ENCODE peak calls at places on chromosomes 12 and 14, in seven cellular contexts. Q is right atrium auricular region; V is T-helper 17 cell; C is T follicular helper cell; Z is activated naive CD4-positive, alpha-beta T cell; W is activated CD4-positive, CD25-positive, alpha-beta regulatory T cell treated with anti-CD3 and anti-CD28 coated beads, Interleukin-2, amount 50 U/mL, for 16 hours; L is coronary artery. F is an unnamed sample.

GRCh38 chr12:95653761-95654546 is 102.7 kb upstream of the USP44 start:
- DNase-seq in C (no peak), Z (no peak), L (no peak), V (no peak), Q (no peak), W (no peak), F (no peak)

GRCh38 chr12:17992002-17992656 is 97.9 kb downstream of the RERGL start:
- DNase-seq in W (no peak), L (no peak), V (no peak), C (no peak), Z (no peak), Q (no peak), F (peak)

GRCh38 chr12:71558445-71558844 is 105.2 kb downstream of the ZFC3H1 start:
- DNase-seq in Q (no peak), C (no peak), V (no peak), L (no peak), W (no peak), Z (no peak), F (no peak)

GRCh38 chr12:6020930-6021329 is 75.9 kb upstream of the ANO2 start:
- DNase-seq in W (no peak), Z (no peak), Q (no peak), V (no peak), L (no peak), C (no peak), F (peak)

GRCh38 chr14:57066887-57067513 is 201.7 kb downstream of the EXOC5 start:
- DNase-seq in Q (no peak), V (no peak), W (no peak), C (no peak), L (no peak), Z (no peak), F (peak)

GRCh38 chr14:67837011-67837624 is 17.5 kb downstream of the RAD51B start:
- DNase-seq in L (no peak), C (peak), W (peak), V (peak), Z (no peak), Q (no peak), F (peak)

GRCh38 chr14:101187017-101187815 is 283.7 kb upstream of the RTL1 start:
- DNase-seq in V (no peak), Q (peak), C (no peak), W (no peak), Z (no peak), L (no peak), F (no peak)

GRCh38 chr14:65940056-65940735 is 527.7 kb downstream of the FUT8 start:
- DNase-seq in W (no peak), Z (no peak), C (no peak), V (no peak), L (no peak), Q (no peak), F (peak)

GRCh38 chr14:21241218-21241819 is 27.9 kb downstream of the HNRNPC start:
- DNase-seq in L (no peak), C (no peak), W (no peak), Z (no peak), V (no peak), Q (no peak), F (peak)

GRCh38 chr12:79522237-79522636 is 168.5 kb downstream of the PAWR start:
- DNase-seq in W (no peak), Q (no peak), C (no peak), Z (no peak), V (no peak), L (no peak), F (no peak)

GRCh38 chr14:74608959-74609611 is 3.0 kb downstream of the LTBP2 start:
- DNase-seq in L (no peak), Z (peak), Q (peak), C (peak), W (peak), V (peak), F (peak)

GRCh38 chr14:75280831-75281690 is 2.4 kb downstream of the FOS start:
- DNase-seq in Q (peak), L (no peak), V (peak), W (no peak), Z (peak), C (peak), F (peak)

GRCh38 chr14:92724516-92725340 is 23.7 kb downstream of the LGMN start:
- DNase-seq in W (no peak), C (no peak), Z (no peak), V (no peak), L (no peak), Q (peak), F (no peak)

GRCh38 chr12:92146497-92146828 is 817 bp upstream of the BTG1 start:
- DNase-seq in C (no peak), Q (no peak), L (no peak), W (no peak), Z (no peak), V (no peak), F (no peak)

GRCh38 chr12:46472893-46473633 is 100.5 kb upstream of the SLC38A2 start:
- DNase-seq in C (no peak), L (no peak), Q (no peak), Z (no peak), W (no peak), V (no peak), F (peak)

GRCh38 chr12:64082866-64083268 is 139.2 kb downstream of the KICS2 start:
- DNase-seq in L (no peak), Q (no peak), C (no peak), V (no peak), W (no peak), Z (no peak), F (no peak)

GRCh38 chr12:120043421-120043820 is 54.4 kb downstream of the BICDL1 start:
- DNase-seq in Q (no peak), Z (no peak), W (no peak), V (no peak), L (no peak), C (no peak), F (peak)

GRCh38 chr14:57495409-57495808 is 1.8 kb upstream of the CCDC198 start:
- DNase-seq in Q (no peak), C (no peak), L (no peak), W (no peak), V (no peak), Z (no peak), F (no peak)

GRCh38 chr14:73125169-73125588 is 11.1 kb upstream of the PSEN1 start:
- DNase-seq in C (no peak), W (no peak), Q (no peak), L (no peak), Z (no peak), V (no peak), F (peak)

GRCh38 chr14:36514278-36515104 is 5.5 kb downstream of the NKX2-1 start:
- DNase-seq in L (no peak), V (no peak), W (no peak), Q (no peak), C (no peak), Z (no peak), F (peak)

GRCh38 chr12:57687862-57688261 is 6.1 kb upstream of the OS9 start:
- DNase-seq in V (no peak), Q (no peak), W (no peak), Z (no peak), C (no peak), L (no peak), F (no peak)

GRCh38 chr12:46830731-46831334 is 5.0 kb upstream of the SLC38A4 start:
- DNase-seq in L (no peak), V (no peak), C (no peak), W (no peak), Z (no peak), Q (no peak), F (peak)

GRCh38 chr12:1533205-1533601 is 61.2 kb downstream of the FBXL14 start:
- DNase-seq in W (no peak), L (no peak), Q (no peak), C (no peak), Z (no peak), V (no peak), F (no peak)

GRCh38 chr14:100535287-100536131 is 51.7 kb downstream of the BEGAIN start:
- DNase-seq in C (no peak), W (no peak), L (peak), V (peak), Q (peak), Z (no peak), F (no peak)

GRCh38 chr12:102811125-102811737 is 105.8 kb downstream of the PAH start:
- DNase-seq in Z (no peak), C (no peak), Q (no peak), V (no peak), W (no peak), L (no peak), F (peak)

GRCh38 chr12:62335801-62336200 is 75.6 kb downstream of the USP15 start:
- DNase-seq in Z (no peak), V (no peak), Q (no peak), C (no peak), L (no peak), W (no peak), F (no peak)

GRCh38 chr12:105018001-105018400 is 31.9 kb downstream of the NOPCHAP1 start:
- DNase-seq in C (no peak), V (no peak), Q (no peak), Z (no peak), W (no peak), L (no peak), F (no peak)

GRCh38 chr14:51093371-51094281 is 1.3 kb downstream of the TRIM9 start:
- DNase-seq in Z (peak), L (no peak), Q (no peak), W (no peak), V (peak), C (peak), F (peak)